ENCODE peak calls at places on chromosomes 6 and 20, in seven cellular contexts. One of them, this sample, is unnamed.

GRCh38 chr6:83057705-83058321 is 7.8 kb downstream of the UBE3D start:
- DNase-seq in adrenal gland: peak
- DNase-seq in heart left ventricle: peak
- DNase-seq in transverse colon: peak
- DNase-seq in sigmoid colon: no peak
- DNase-seq in breast epithelium: no peak
- DNase-seq in tibial nerve: peak
- DNase-seq in this sample: no peak

GRCh38 chr6:13724174-13724573 is 12.5 kb upstream of the RANBP9 start:
- DNase-seq in adrenal gland: no peak
- DNase-seq in heart left ventricle: no peak
- DNase-seq in transverse colon: peak
- DNase-seq in sigmoid colon: no peak
- DNase-seq in breast epithelium: peak
- DNase-seq in tibial nerve: no peak
- DNase-seq in this sample: no peak

GRCh38 chr6:170032197-170032596 is 258.7 kb downstream of the DLL1 start:
- DNase-seq in adrenal gland: peak
- DNase-seq in heart left ventricle: no peak
- DNase-seq in transverse colon: peak
- DNase-seq in sigmoid colon: peak
- DNase-seq in breast epithelium: peak
- DNase-seq in tibial nerve: no peak
- DNase-seq in this sample: peak

GRCh38 chr20:63054103-63054474 is 47.3 kb upstream of the BHLHE23 start:
- DNase-seq in adrenal gland: no peak
- DNase-seq in heart left ventricle: no peak
- DNase-seq in transverse colon: no peak
- DNase-seq in sigmoid colon: peak
- DNase-seq in breast epithelium: no peak
- DNase-seq in tibial nerve: no peak
- DNase-seq in this sample: no peak

GRCh38 chr20:59016795-59017492 is 2.3 kb upstream of the TUBB1 start:
- DNase-seq in adrenal gland: peak
- DNase-seq in heart left ventricle: no peak
- DNase-seq in transverse colon: no peak
- DNase-seq in sigmoid colon: no peak
- DNase-seq in breast epithelium: no peak
- DNase-seq in tibial nerve: no peak
- DNase-seq in this sample: no peak

GRCh38 chr6:19180348-19181073 is 656.7 kb upstream of the ID4 start:
- DNase-seq in adrenal gland: peak
- DNase-seq in heart left ventricle: peak
- DNase-seq in transverse colon: peak
- DNase-seq in sigmoid colon: peak
- DNase-seq in breast epithelium: peak
- DNase-seq in tibial nerve: peak
- DNase-seq in this sample: peak

GRCh38 chr20:45487231-45487635 is 17.7 kb downstream of the WFDC2 start:
- DNase-seq in adrenal gland: no peak
- DNase-seq in heart left ventricle: no peak
- DNase-seq in transverse colon: no peak
- DNase-seq in sigmoid colon: no peak
- DNase-seq in breast epithelium: no peak
- DNase-seq in tibial nerve: no peak
- DNase-seq in this sample: no peak

GRCh38 chr6:112691289-112691688 is 344.2 kb downstream of the RFPL4B start:
- DNase-seq in adrenal gland: no peak
- DNase-seq in heart left ventricle: no peak
- DNase-seq in transverse colon: no peak
- DNase-seq in sigmoid colon: no peak
- DNase-seq in breast epithelium: no peak
- DNase-seq in tibial nerve: peak
- DNase-seq in this sample: no peak

GRCh38 chr6:113997106-113997505 is 26.2 kb upstream of the HDAC2 start:
- DNase-seq in adrenal gland: no peak
- DNase-seq in heart left ventricle: no peak
- DNase-seq in transverse colon: no peak
- DNase-seq in sigmoid colon: no peak
- DNase-seq in breast epithelium: no peak
- DNase-seq in tibial nerve: no peak
- DNase-seq in this sample: no peak

GRCh38 chr20:31540406-31540805 is 26.2 kb downstream of the HM13 start:
- DNase-seq in adrenal gland: no peak
- DNase-seq in heart left ventricle: no peak
- DNase-seq in transverse colon: no peak
- DNase-seq in sigmoid colon: no peak
- DNase-seq in breast epithelium: no peak
- DNase-seq in tibial nerve: no peak
- DNase-seq in this sample: no peak

GRCh38 chr20:48326868-48327267 is 500.9 kb downstream of the PREX1 start:
- DNase-seq in adrenal gland: peak
- DNase-seq in heart left ventricle: peak
- DNase-seq in transverse colon: no peak
- DNase-seq in sigmoid colon: no peak
- DNase-seq in breast epithelium: peak
- DNase-seq in tibial nerve: peak
- DNase-seq in this sample: no peak

GRCh38 chr20:13800728-13801134 is 15.9 kb downstream of the NDUFAF5 start:
- DNase-seq in adrenal gland: peak
- DNase-seq in heart left ventricle: peak
- DNase-seq in transverse colon: peak
- DNase-seq in sigmoid colon: peak
- DNase-seq in breast epithelium: peak
- DNase-seq in tibial nerve: peak
- DNase-seq in this sample: peak

GRCh38 chr6:29651413-29652197 is 5.3 kb upstream of the MOG start:
- DNase-seq in adrenal gland: no peak
- DNase-seq in heart left ventricle: no peak
- DNase-seq in transverse colon: no peak
- DNase-seq in sigmoid colon: no peak
- DNase-seq in breast epithelium: no peak
- DNase-seq in tibial nerve: no peak
- DNase-seq in this sample: no peak

GRCh38 chr6:144835322-144835721 is 550.2 kb downstream of the UTRN start:
- DNase-seq in adrenal gland: no peak
- DNase-seq in heart left ventricle: no peak
- DNase-seq in transverse colon: no peak
- DNase-seq in sigmoid colon: no peak
- DNase-seq in breast epithelium: no peak
- DNase-seq in tibial nerve: no peak
- DNase-seq in this sample: no peak

GRCh38 chr20:49276895-49277785 is 717 bp downstream of the ZNFX1 start:
- DNase-seq in adrenal gland: peak
- DNase-seq in heart left ventricle: peak
- DNase-seq in transverse colon: peak
- DNase-seq in sigmoid colon: peak
- DNase-seq in breast epithelium: peak
- DNase-seq in tibial nerve: peak
- DNase-seq in this sample: no peak

GRCh38 chr20:41141153-41141815 is 3.9 kb downstream of the PLCG1 start:
- DNase-seq in adrenal gland: peak
- DNase-seq in heart left ventricle: peak
- DNase-seq in transverse colon: peak
- DNase-seq in sigmoid colon: peak
- DNase-seq in breast epithelium: no peak
- DNase-seq in tibial nerve: peak
- DNase-seq in this sample: no peak

GRCh38 chr20:23059831-23060230 is 10.4 kb upstream of the THBD start:
- DNase-seq in adrenal gland: no peak
- DNase-seq in heart left ventricle: no peak
- DNase-seq in transverse colon: no peak
- DNase-seq in sigmoid colon: no peak
- DNase-seq in breast epithelium: no peak
- DNase-seq in tibial nerve: no peak
- DNase-seq in this sample: no peak

GRCh38 chr20:36462440-36463211 is 78.7 kb upstream of the MYL9 start:
- DNase-seq in adrenal gland: peak
- DNase-seq in heart left ventricle: peak
- DNase-seq in transverse colon: peak
- DNase-seq in sigmoid colon: peak
- DNase-seq in breast epithelium: no peak
- DNase-seq in tibial nerve: peak
- DNase-seq in this sample: peak

GRCh38 chr6:34696739-34697543 is at the start of gene ILRUN:
- DNase-seq in adrenal gland: peak
- DNase-seq in heart left ventricle: peak
- DNase-seq in transverse colon: peak
- DNase-seq in sigmoid colon: peak
- DNase-seq in breast epithelium: peak
- DNase-seq in tibial nerve: peak
- DNase-seq in this sample: peak
- TF ChIP-seq POLR2A in adrenal gland: peak
- TF ChIP-seq POLR2A in heart left ventricle: no peak
- TF ChIP-seq POLR2A in transverse colon: peak
- TF ChIP-seq POLR2A in sigmoid colon: peak
- TF ChIP-seq POLR2A in breast epithelium: peak
- TF ChIP-seq POLR2A in tibial nerve: peak
- TF ChIP-seq POLR2A in this sample: peak

DNA sequence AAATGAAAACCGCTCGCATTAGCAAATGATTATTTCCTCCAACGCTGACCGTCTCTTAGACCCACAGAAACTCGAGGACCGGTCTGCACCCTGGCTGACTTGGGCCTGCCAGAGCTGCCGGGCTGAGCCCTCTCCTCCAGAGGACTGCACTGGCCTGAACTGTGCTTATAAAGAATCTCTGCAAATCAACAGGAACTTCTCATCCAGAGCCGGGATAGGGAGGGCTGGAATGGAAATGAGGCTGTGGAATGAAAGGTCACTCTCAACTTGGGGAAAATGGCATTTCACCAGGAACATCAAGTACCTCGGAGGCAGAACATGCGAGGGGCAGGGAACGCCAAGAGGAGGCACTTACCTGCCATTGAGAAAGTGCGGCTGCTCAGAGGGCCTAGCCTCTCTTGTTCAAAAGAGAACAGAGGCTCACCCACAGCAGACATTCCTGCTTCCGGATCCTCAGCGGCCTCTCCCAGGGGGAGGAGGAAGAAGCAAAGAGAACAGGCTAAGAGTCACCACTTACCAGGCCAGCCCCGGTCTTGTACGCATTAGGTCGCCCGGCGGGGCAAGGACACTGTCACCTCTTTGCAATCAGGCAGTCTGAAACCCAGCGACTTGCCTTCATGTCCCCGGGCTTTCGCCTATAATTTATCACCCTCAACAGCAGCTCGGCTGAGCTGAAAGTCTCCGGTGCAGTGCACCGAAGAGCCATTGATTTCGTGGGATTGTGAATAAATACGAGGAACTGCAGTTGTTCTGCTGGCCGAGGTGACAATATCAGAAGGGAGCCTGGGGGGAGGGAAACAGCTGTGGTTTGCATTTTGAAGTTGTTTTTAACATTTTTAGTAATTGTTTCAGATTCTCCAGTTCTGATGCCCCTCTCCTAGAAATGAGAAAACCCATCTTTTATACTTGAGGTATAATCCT is 37.6 kb downstream of the ZMYND8 start:
- DNase-seq in adrenal gland: peak
- DNase-seq in heart left ventricle: peak
- DNase-seq in transverse colon: peak
- DNase-seq in sigmoid colon: peak
- DNase-seq in breast epithelium: peak
- DNase-seq in tibial nerve: peak
- DNase-seq in this sample: peak
- TF ChIP-seq POLR2A in adrenal gland: peak
- TF ChIP-seq POLR2A in heart left ventricle: no peak
- TF ChIP-seq POLR2A in transverse colon: peak
- TF ChIP-seq POLR2A in sigmoid colon: peak
- TF ChIP-seq POLR2A in breast epithelium: peak
- TF ChIP-seq POLR2A in tibial nerve: peak
- TF ChIP-seq POLR2A in this sample: peak

GRCh38 chr6:1609662-1610496 is at the start of gene FOXC1:
- DNase-seq in adrenal gland: peak
- DNase-seq in heart left ventricle: peak
- DNase-seq in transverse colon: peak
- DNase-seq in sigmoid colon: peak
- DNase-seq in breast epithelium: peak
- DNase-seq in tibial nerve: peak
- DNase-seq in this sample: peak
- TF ChIP-seq POLR2A in adrenal gland: peak
- TF ChIP-seq POLR2A in heart left ventricle: no peak
- TF ChIP-seq POLR2A in transverse colon: no peak
- TF ChIP-seq POLR2A in sigmoid colon: no peak
- TF ChIP-seq POLR2A in breast epithelium: no peak
- TF ChIP-seq POLR2A in tibial nerve: peak
- TF ChIP-seq POLR2A in this sample: peak

GRCh38 chr20:38962898-38963484 is 847 bp downstream of the DHX35 start:
- DNase-seq in adrenal gland: no peak
- DNase-seq in heart left ventricle: no peak
- DNase-seq in transverse colon: no peak
- DNase-seq in sigmoid colon: no peak
- DNase-seq in breast epithelium: no peak
- DNase-seq in tibial nerve: peak
- DNase-seq in this sample: no peak

GRCh38 chr20:38965264-38965663 is 3.1 kb downstream of the DHX35 start:
- DNase-seq in adrenal gland: no peak
- DNase-seq in heart left ventricle: no peak
- DNase-seq in transverse colon: no peak
- DNase-seq in sigmoid colon: no peak
- DNase-seq in breast epithelium: no peak
- DNase-seq in tibial nerve: no peak
- DNase-seq in this sample: no peak

GRCh38 chr20:38963745-38964144 is 1.6 kb downstream of the DHX35 start:
- DNase-seq in adrenal gland: no peak
- DNase-seq in heart left ventricle: no peak
- DNase-seq in transverse colon: no peak
- DNase-seq in sigmoid colon: no peak
- DNase-seq in breast epithelium: no peak
- DNase-seq in tibial nerve: no peak
- DNase-seq in this sample: no peak

GRCh38 chr20:38961530-38962043 is 557 bp upstream of the DHX35 start:
- DNase-seq in adrenal gland: no peak
- DNase-seq in heart left ventricle: no peak
- DNase-seq in transverse colon: no peak
- DNase-seq in sigmoid colon: no peak
- DNase-seq in breast epithelium: no peak
- DNase-seq in tibial nerve: no peak
- DNase-seq in this sample: no peak

DNA sequence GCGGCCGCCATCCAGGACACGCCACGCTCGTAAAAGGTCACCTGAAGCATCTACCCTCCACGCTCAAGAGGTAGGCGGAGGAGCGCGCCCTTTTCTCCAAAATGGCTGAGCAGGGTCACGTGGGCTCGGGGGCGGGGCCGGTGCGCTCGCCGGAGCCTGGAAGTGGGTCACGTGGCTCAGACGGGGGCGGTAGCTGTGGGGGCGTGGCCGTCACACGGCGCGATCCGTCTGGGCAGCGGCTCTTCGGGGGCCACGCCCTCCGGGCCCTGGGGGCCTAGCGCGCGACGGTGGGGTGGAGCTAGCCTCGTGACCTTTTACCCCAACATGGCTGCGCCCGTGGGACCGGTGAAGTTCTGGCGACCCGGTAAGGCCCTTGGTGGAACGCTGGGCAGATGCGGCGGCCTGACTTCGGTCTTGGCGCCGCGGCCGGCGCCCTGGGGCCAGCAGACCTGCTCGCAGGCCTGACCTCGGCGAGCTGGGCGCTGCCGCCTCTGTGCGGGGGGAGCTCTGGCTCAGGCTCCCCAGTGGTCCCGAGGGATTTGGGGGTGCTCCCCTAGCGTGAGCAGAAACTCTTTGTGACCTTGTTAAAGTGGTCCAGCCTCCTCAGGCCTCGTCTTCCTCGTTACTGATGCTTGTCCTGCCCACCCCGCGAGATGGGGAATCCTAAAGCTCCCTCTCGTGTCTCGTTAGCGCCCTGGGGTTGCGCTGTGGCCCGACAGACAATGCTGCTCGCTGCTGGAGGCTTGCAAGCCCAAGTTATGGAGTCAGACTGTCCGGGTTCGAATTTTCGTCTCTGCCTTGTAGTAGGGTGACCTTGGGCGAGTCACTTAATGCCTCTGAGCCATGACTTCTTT is at the start of gene DHX35:
- DNase-seq in adrenal gland: peak
- DNase-seq in heart left ventricle: peak
- DNase-seq in transverse colon: peak
- DNase-seq in sigmoid colon: peak
- DNase-seq in breast epithelium: peak
- DNase-seq in tibial nerve: peak
- DNase-seq in this sample: peak
- TF ChIP-seq POLR2A in adrenal gland: peak
- TF ChIP-seq POLR2A in heart left ventricle: no peak
- TF ChIP-seq POLR2A in transverse colon: peak
- TF ChIP-seq POLR2A in sigmoid colon: peak
- TF ChIP-seq POLR2A in breast epithelium: no peak
- TF ChIP-seq POLR2A in tibial nerve: peak
- TF ChIP-seq POLR2A in this sample: peak